ENCODE peak calls at places on chromosomes 3 and 15, in six cellular contexts. C is testis, K is NB4, A is Peyer's patch, R is HCT116, I is GM12891. L is an unnamed sample.
A peak's percentile ranks its signal among the peaks of the same experiment; 100 is the strongest.

GRCh38 chr3:38150780-38151528 is 12.5 kb downstream of the MYD88 start:
- DNase-seq in C (no peak), K (peak; percentile 26), A (no peak), R (no peak), I (no peak), L (peak; percentile 59)

GRCh38 chr15:100986158-100986896 is 67.2 kb downstream of the LRRK1 start:
- DNase-seq in C (no peak), K (no peak), A (peak; percentile 70), R (no peak), I (no peak), L (no peak)

GRCh38 chr3:160949460-160949859 is 155.7 kb downstream of the B3GALNT1 start:
- DNase-seq in C (no peak), K (no peak), A (no peak), R (no peak), I (no peak), L (no peak)

GRCh38 chr3:28077566-28077965 is 163.9 kb upstream of the CMC1 start:
- DNase-seq in C (peak; percentile 14), K (peak; percentile 54), A (no peak), R (peak; percentile 12), I (no peak), L (no peak)

GRCh38 chr3:59464187-59464586 is 414.4 kb upstream of the CFAP20DC start:
- DNase-seq in C (no peak), K (no peak), A (no peak), R (no peak), I (no peak), L (no peak)

GRCh38 chr3:135581806-135582205 is 383.7 kb upstream of the PPP2R3A start:
- DNase-seq in C (no peak), K (no peak), A (no peak), R (no peak), I (no peak), L (peak; percentile 37)

GRCh38 chr3:45343947-45344346 is 44.4 kb upstream of the LARS2 start:
- DNase-seq in C (no peak), K (peak; percentile 52), A (no peak), R (peak; percentile 23), I (no peak), L (peak; percentile 74)

GRCh38 chr3:12601072-12601471 is 44.2 kb downstream of the MKRN2 start:
- DNase-seq in C (no peak), K (no peak), A (no peak), R (no peak), I (no peak), L (no peak)

GRCh38 chr15:90106522-90107117 is 4.4 kb upstream of the IDH2 start:
- DNase-seq in C (no peak), K (peak; percentile 21), A (no peak), R (no peak), I (no peak), L (no peak)

GRCh38 chr3:117489663-117490079 is 780.1 kb downstream of the TUSC7 start:
- DNase-seq in C (no peak), K (no peak), A (no peak), R (no peak), I (no peak), L (no peak)

GRCh38 chr3:8503871-8504610 is 2.4 kb downstream of the LMCD1 start:
- DNase-seq in C (no peak), K (no peak), A (no peak), R (no peak), I (no peak), L (no peak)

GRCh38 chr3:45273681-45274515 is 47.8 kb upstream of the TMEM158 start:
- DNase-seq in C (no peak), K (peak; percentile 34), A (no peak), R (no peak), I (no peak), L (peak; percentile 93)

GRCh38 chr3:128273116-128273840 is 120.0 kb downstream of the EEFSEC start:
- DNase-seq in C (no peak), K (no peak), A (no peak), R (no peak), I (no peak), L (no peak)

GRCh38 chr3:196080997-196081833 is 675 bp downstream of the TFRC start:
- DNase-seq in C (peak; percentile 74), K (peak; percentile 75), A (peak; percentile 85), R (no peak), I (peak; percentile 40), L (peak; percentile 71)

GRCh38 chr15:93428135-93428534 is 339.1 kb upstream of the RGMA start:
- DNase-seq in C (no peak), K (no peak), A (no peak), R (peak; percentile 19), I (no peak), L (no peak)

GRCh38 chr3:111936191-111936841 is 42.5 kb upstream of the ABHD10 start:
- DNase-seq in C (no peak), K (no peak), A (no peak), R (peak; percentile 60), I (no peak), L (no peak)

GRCh38 chr3:13379191-13379830 is 40.8 kb downstream of the NUP210 start:
- DNase-seq in C (peak; percentile 16), K (no peak), A (no peak), R (no peak), I (no peak), L (no peak)

GRCh38 chr3:186882125-186882524 is 39.6 kb downstream of the ADIPOQ start:
- DNase-seq in C (no peak), K (peak; percentile 64), A (no peak), R (no peak), I (no peak), L (no peak)
- TF ChIP-seq POLR2A in C (no peak), K (no peak), A (no peak), R (no peak), I (no peak), L (no peak)

GRCh38 chr15:41494190-41494921 is 682 bp downstream of the ITPKA start:
- DNase-seq in C (peak; percentile 24), K (peak; percentile 64), A (peak; percentile 74), R (no peak), I (peak; percentile 60), L (no peak)

GRCh38 chr15:41493205-41493901 is at the start of gene ITPKA:
- DNase-seq in C (peak; percentile 85), K (peak; percentile 92), A (peak; percentile 97), R (no peak), I (peak; percentile 89), L (peak; percentile 45)

GRCh38 chr15:41493902-41494189 is 172 bp downstream of the ITPKA start:
- DNase-seq in C (no peak), K (no peak), A (no peak), R (no peak), I (no peak), L (no peak)

GRCh38 chr15:41494922-41495735 is 1.5 kb downstream of the ITPKA start:
- DNase-seq in C (peak; percentile 15), K (no peak), A (no peak), R (no peak), I (no peak), L (peak; percentile 30)

DNA sequence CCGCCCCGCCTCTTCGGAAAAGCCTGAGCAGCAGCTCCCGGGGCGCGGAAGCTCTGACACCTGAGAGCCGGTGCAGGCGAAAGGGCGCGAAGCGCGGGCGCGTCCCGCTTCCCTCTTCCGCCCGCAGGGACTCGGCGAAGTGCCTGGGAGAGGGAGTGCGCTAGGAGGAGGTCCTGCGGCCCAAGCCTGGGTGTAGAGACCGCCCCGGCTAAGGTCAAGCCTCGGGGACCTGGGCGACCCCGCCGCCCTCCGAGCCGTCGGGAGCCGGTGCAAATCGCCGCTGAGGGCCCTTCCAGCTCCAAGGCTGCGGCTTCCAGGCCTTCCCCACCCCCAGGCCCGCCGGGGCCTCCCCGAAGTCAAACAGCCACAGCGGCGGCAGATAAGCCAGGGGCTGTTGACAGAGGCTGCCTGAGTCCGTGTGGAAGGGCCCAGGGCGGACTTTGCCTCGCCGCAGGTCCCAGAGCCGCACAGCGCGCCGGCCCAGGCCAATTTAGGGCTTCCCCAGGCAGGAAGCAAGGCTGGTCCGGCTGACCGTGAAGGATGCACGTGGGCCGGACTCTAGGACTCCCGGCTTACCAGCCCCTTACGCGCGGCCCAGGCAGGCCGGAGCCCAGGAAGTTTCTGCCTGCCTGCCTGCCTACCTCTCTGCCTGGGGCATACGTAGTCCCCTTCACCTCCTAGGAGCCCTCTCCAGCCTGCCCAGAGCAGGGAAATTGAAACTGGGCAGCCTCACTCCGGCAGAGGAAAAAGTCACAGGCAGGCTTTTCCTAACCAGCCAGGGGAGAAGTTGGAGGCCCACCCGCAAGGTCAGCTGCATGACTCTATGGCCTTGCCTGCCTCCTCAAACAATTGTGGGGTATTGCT is 2.3 kb downstream of the ITPKA start:
- DNase-seq in C (no peak), K (no peak), A (peak; percentile 92), R (no peak), I (no peak), L (peak; percentile 34)
- TF ChIP-seq POLR2A in C (no peak), K (no peak), A (peak; percentile 63), R (no peak), I (no peak), L (no peak)

GRCh38 chr3:194485471-194485875 is 1.3 kb downstream of the ATP13A3 start:
- DNase-seq in C (no peak), K (no peak), A (no peak), R (no peak), I (no peak), L (peak; percentile 41)

GRCh38 chr3:194488007-194488742 is 1.4 kb upstream of the ATP13A3 start:
- DNase-seq in C (no peak), K (peak; percentile 90), A (no peak), R (no peak), I (no peak), L (peak; percentile 51)

GRCh38 chr3:194486540-194487288 is at the start of gene ATP13A3:
- DNase-seq in C (peak; percentile 94), K (peak; percentile 93), A (peak; percentile 95), R (peak; percentile 61), I (peak; percentile 92), L (peak; percentile 94)

GRCh38 chr3:194485876-194486539 is 794 bp downstream of the ATP13A3 start:
- DNase-seq in C (peak; percentile 43), K (peak; percentile 64), A (peak; percentile 65), R (no peak), I (peak; percentile 32), L (peak; percentile 78)

DNA sequence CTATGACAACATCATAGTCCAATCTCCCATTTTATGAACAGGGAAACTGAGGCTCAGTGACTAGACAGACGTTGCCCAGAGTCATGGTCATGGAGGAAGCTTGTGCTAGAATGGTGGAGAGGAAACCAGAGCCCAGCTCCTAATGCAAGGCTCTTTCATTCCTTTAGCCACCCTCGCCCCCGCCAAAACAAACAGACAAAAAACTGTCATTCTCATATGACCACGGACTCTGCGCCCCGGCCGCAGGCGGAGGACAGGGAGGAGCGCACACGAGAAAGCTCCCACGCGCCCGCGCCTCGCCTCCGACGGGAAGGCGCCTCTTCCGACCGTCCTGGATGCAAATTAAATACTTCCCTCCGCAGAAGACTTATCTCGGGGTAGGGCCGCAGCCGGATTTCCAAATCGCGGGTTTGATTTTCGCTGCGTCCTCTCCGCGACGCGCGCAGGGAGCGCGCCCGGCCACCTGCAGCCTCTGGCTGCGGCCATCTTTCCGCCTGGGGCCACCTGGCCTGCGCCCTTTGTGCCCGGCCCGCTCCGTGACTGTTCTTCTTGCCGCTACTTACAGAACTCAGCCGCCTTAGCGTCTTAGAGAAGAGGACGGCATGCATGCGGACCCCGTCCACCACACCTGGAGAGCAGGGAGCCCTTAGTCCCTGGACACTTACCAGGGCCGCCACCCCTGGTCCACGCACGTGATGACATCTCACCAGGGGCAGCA is 646 bp upstream of the ATP13A3 start:
- DNase-seq in C (peak; percentile 42), K (peak; percentile 83), A (peak; percentile 69), R (no peak), I (peak; percentile 49), L (peak; percentile 72)
- TF ChIP-seq POLR2A in C (no peak), K (peak; percentile 4), A (no peak), R (no peak), I (no peak), L (no peak)

DNA sequence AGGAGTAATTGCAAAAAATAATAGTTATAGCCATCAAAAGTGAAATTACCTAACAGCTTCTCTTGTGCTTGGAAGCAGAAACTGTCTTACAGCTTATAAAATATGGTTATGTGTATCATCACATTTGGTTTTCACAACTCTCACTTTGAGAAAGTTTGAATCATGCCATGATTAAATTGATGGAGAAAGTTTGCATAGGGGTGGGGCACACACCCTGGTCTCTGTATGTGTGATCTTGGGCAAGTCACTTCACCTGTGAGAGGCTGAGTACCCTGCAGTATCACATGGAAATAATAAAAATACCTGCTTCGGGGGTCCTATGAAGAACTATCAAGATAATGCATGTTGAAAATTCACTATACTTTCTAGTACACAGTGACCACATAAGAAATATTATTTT is 471.4 kb downstream of the RAP2B start:
- DNase-seq in C (no peak), K (no peak), A (no peak), R (no peak), I (no peak), L (no peak)
- TF ChIP-seq POLR2A in C (no peak), K (no peak), A (no peak), R (no peak), I (no peak), L (no peak)